ENCODE peak calls at places on chromosomes 16 and 17, in four cellular contexts. One of them, this sample, is unnamed. For H3K4me1, the result is how much of the 10 kb centered on the place peaks cover.

GRCh38 chr16:68086860-68087268 is 1.7 kb downstream of the NFATC3 start:
- DNase-seq in Caco-2: no peak
- DNase-seq in IMR-90: no peak
- DNase-seq in stomach: no peak
- DNase-seq in this sample: no peak

GRCh38 chr17:79075433-79075805 is 795 bp downstream of the ENGASE start:
- DNase-seq in Caco-2: no peak
- DNase-seq in IMR-90: no peak
- DNase-seq in stomach: no peak
- DNase-seq in this sample: no peak

GRCh38 chr16:71698491-71698890 is 26.0 kb downstream of the PHLPP2 start:
- DNase-seq in Caco-2: no peak
- DNase-seq in IMR-90: no peak
- DNase-seq in stomach: no peak
- DNase-seq in this sample: no peak

GRCh38 chr17:50675627-50676026 is 32.1 kb downstream of the ANKRD40 start:
- DNase-seq in Caco-2: no peak
- DNase-seq in IMR-90: no peak
- DNase-seq in stomach: peak
- DNase-seq in this sample: peak

GRCh38 chr17:39684369-39685043 is 3.4 kb downstream of the PGAP3 start:
- DNase-seq in Caco-2: no peak
- DNase-seq in IMR-90: no peak
- DNase-seq in stomach: no peak
- DNase-seq in this sample: peak

GRCh38 chr17:7041607-7042506 is 2.0 kb downstream of the SLC16A11 start:
- DNase-seq in Caco-2: no peak
- DNase-seq in IMR-90: no peak
- DNase-seq in stomach: no peak
- DNase-seq in this sample: no peak

GRCh38 chr16:81251871-81252270 is 13.4 kb downstream of the BCO1 start:
- DNase-seq in Caco-2: peak
- DNase-seq in IMR-90: peak
- DNase-seq in stomach: no peak
- DNase-seq in this sample: no peak

GRCh38 chr17:43994272-43995149 is 9.9 kb upstream of the NAGS start:
- DNase-seq in Caco-2: peak
- DNase-seq in IMR-90: peak
- DNase-seq in stomach: peak
- DNase-seq in this sample: peak

GRCh38 chr17:40726919-40727318 is 23.4 kb upstream of the KRT24 start:
- DNase-seq in Caco-2: peak
- DNase-seq in IMR-90: peak
- DNase-seq in stomach: no peak
- DNase-seq in this sample: no peak

GRCh38 chr16:48919791-48920190 is 309.8 kb upstream of the N4BP1 start:
- DNase-seq in Caco-2: no peak
- DNase-seq in IMR-90: no peak
- DNase-seq in stomach: no peak
- DNase-seq in this sample: no peak

GRCh38 chr16:55021595-55022475 is 91.2 kb downstream of the IRX5 start:
- DNase-seq in Caco-2: peak
- DNase-seq in IMR-90: no peak
- DNase-seq in stomach: no peak
- DNase-seq in this sample: no peak

GRCh38 chr16:28192811-28193529 is 18.8 kb downstream of the XPO6 start:
- DNase-seq in Caco-2: no peak
- DNase-seq in IMR-90: no peak
- DNase-seq in stomach: peak
- DNase-seq in this sample: no peak

GRCh38 chr17:78890111-78890897 is 12.7 kb downstream of the CEP295NL start:
- DNase-seq in Caco-2: no peak
- DNase-seq in IMR-90: no peak
- DNase-seq in stomach: peak
- DNase-seq in this sample: peak

GRCh38 chr16:49640606-49641005 is 215.3 kb downstream of the ZNF423 start:
- DNase-seq in Caco-2: no peak
- DNase-seq in IMR-90: no peak
- DNase-seq in stomach: no peak
- DNase-seq in this sample: peak

GRCh38 chr16:89193021-89193575 is 7.2 kb downstream of the SLC22A31 start:
- DNase-seq in Caco-2: no peak
- DNase-seq in IMR-90: peak
- DNase-seq in stomach: peak
- DNase-seq in this sample: peak

GRCh38 chr16:76389126-76389525 is 111.9 kb downstream of the CNTNAP4 start:
- DNase-seq in Caco-2: no peak
- DNase-seq in IMR-90: no peak
- DNase-seq in stomach: no peak
- DNase-seq in this sample: no peak

DNA sequence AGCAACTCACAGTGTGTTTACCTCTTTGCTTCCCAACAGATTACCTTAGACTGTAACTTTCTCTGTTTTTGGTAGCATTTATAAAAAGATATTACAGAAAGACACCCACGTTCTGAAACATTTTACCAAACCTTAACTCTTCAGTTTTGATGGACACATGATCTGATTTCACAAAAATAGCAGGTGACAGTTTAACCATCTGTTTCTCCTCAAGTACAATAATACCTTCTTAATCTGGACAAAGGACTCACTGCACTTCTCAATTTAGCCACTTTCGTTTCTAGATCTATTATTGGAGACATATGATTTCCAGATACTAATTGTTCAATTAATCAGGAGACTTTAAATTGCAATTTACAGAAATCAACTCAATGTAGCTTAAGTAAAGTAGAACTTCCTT is 703.8 kb upstream of the KIF2B start:
- DNase-seq in Caco-2: no peak
- DNase-seq in IMR-90: no peak
- DNase-seq in stomach: no peak
- DNase-seq in this sample: no peak
- H3K4me3 ChIP-seq in Caco-2: no peak
- H3K4me3 ChIP-seq in IMR-90: no peak
- H3K4me3 ChIP-seq in stomach: no peak
- H3K4me3 ChIP-seq in this sample: no peak

GRCh38 chr16:17468611-17469010 is 2.1 kb downstream of the XYLT1 start:
- DNase-seq in Caco-2: no peak
- DNase-seq in IMR-90: no peak
- DNase-seq in stomach: no peak
- DNase-seq in this sample: no peak
- H3K4me1 ChIP-seq in Caco-2: half or more
- H3K4me1 ChIP-seq in IMR-90: under half
- H3K4me1 ChIP-seq in stomach: under half
- H3K4me1 ChIP-seq in this sample: under half

GRCh38 chr17:4043862-4044261 is 79.6 kb upstream of the ATP2A3 start:
- DNase-seq in Caco-2: no peak
- DNase-seq in IMR-90: no peak
- DNase-seq in stomach: peak
- DNase-seq in this sample: no peak

GRCh38 chr17:4045477-4045876 is 81.2 kb upstream of the ATP2A3 start:
- DNase-seq in Caco-2: no peak
- DNase-seq in IMR-90: no peak
- DNase-seq in stomach: no peak
- DNase-seq in this sample: no peak

GRCh38 chr17:4049546-4049945 is 85.3 kb upstream of the ATP2A3 start:
- DNase-seq in Caco-2: no peak
- DNase-seq in IMR-90: no peak
- DNase-seq in stomach: no peak
- DNase-seq in this sample: no peak

GRCh38 chr17:4053596-4053995 is 89.2 kb downstream of the ZZEF1 start:
- DNase-seq in Caco-2: no peak
- DNase-seq in IMR-90: no peak
- DNase-seq in stomach: no peak
- DNase-seq in this sample: no peak

DNA sequence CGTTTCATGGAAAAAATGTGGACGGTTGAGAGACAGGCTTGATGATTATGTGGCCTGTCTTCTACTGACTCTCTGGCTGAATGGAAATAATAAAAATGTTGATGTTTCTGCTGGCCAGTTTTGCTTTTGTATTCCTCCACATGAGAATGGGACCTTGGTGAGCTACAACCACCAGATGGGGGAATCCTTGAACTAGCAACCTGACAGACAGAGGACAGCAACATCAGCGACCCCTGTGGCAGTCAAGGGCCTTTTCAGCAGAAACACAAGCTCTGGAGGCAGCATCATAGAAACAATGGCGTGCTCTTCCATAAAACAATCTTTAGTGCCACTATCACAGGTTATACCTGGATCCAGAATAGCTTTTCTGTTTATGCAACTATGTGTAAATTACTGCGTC is 84.0 kb upstream of the ATP2A3 start:
- DNase-seq in Caco-2: no peak
- DNase-seq in IMR-90: no peak
- DNase-seq in stomach: no peak
- DNase-seq in this sample: no peak
- H3K4me3 ChIP-seq in Caco-2: no peak
- H3K4me3 ChIP-seq in IMR-90: no peak
- H3K4me3 ChIP-seq in stomach: no peak
- H3K4me3 ChIP-seq in this sample: no peak

GRCh38 chr17:55641559-55642160 is 81.0 kb downstream of the TMEM100 start:
- DNase-seq in Caco-2: peak
- DNase-seq in IMR-90: peak
- DNase-seq in stomach: peak
- DNase-seq in this sample: peak

GRCh38 chr17:55642741-55643140 is 79.9 kb downstream of the TMEM100 start:
- DNase-seq in Caco-2: no peak
- DNase-seq in IMR-90: no peak
- DNase-seq in stomach: no peak
- DNase-seq in this sample: no peak

GRCh38 chr17:55634702-55635101 is 88.0 kb downstream of the TMEM100 start:
- DNase-seq in Caco-2: no peak
- DNase-seq in IMR-90: no peak
- DNase-seq in stomach: no peak
- DNase-seq in this sample: no peak

GRCh38 chr17:55635253-55635766 is 87.4 kb downstream of the TMEM100 start:
- DNase-seq in Caco-2: no peak
- DNase-seq in IMR-90: peak
- DNase-seq in stomach: no peak
- DNase-seq in this sample: no peak

DNA sequence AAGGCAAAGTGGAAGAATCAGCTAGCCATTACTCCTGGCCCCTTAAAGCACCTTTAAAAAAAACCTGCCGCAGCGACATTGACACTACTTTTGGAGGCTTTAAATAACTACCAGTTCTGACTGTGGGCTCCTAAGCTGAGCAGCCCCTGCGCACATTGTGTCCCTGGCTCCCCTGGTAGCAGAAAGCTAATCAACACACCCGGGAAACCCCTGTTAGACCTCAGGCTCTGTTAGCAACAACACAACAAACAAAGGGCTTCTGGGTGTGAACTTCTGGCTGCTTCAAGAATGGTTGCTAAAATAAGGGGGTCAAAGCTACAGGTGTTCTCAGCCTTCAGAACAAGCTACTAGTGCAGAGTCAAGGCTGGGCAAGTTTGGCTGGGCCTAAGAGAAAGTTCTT is 83.6 kb downstream of the TMEM100 start:
- DNase-seq in Caco-2: no peak
- DNase-seq in IMR-90: no peak
- DNase-seq in stomach: no peak
- DNase-seq in this sample: no peak
- H3K4me1 ChIP-seq in Caco-2: under half
- H3K4me1 ChIP-seq in IMR-90: under half
- H3K4me1 ChIP-seq in stomach: under half
- H3K4me1 ChIP-seq in this sample: under half

DNA sequence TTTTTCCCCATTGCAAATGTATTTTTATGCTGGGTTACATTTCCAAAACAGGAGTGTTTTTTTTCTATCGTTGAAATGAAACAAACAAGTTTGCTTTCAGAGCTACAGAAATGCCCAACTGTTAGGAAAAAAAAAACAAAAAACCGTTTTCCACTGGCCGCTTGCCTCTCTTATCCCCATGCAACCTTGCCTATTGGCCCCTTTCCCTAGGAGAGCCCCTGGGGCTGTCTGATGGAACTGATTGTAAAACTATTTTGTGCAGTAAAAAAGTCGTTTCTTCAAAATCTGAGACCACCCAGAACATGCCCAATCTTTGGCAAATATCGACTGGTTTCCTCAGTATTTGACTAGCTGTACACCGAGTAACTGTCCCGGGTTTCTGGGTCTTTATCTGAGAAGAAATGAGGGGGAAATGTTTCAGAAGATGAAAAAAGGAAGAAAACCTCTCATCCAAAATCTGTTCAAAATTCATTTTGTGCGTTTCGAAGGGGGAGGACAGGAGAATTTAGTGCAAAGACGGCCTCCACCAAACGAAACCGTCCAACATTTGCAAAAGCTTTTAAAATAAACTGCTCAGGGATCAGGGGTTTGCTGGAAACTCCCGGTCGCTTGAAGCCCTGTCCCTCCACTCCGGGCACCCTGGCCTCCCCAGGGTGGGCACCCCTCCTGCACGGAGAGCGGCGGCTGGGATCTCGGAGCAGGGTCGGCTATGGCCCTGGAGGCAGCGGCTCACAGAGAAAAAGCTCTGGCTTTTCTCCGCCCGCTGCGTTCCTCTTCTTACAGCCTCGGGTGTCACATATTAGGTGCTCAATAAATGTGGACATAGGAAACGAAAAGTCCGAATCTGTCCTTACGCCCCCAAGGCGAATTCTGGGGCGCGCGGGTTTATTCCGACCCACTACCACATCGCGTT is 1.0 kb upstream of the GNAO1 start:
- DNase-seq in Caco-2: no peak
- DNase-seq in IMR-90: no peak
- DNase-seq in stomach: no peak
- DNase-seq in this sample: no peak
- H3K4me3 ChIP-seq in Caco-2: peak
- H3K4me3 ChIP-seq in IMR-90: peak
- H3K4me3 ChIP-seq in stomach: peak
- H3K4me3 ChIP-seq in this sample: peak